ENCODE peak calls at places on chromosomes 3 and 15, in nine cellular contexts. G is psoas muscle, Q is neural progenitor cell, I is spleen, T is body of pancreas, E is HCT116, Z is pancreas, W is ovary, U is right atrium auricular region. L is an unnamed sample. For H3K4me1, the result is how much of the 10 kb centered on the place peaks cover.

GRCh38 chr15:33211409-33211808 is 16.9 kb upstream of the FMN1 start:
- DNase-seq in W (no peak), Q (no peak), T (peak), U (no peak), Z (no peak), G (no peak), E (no peak), I (no peak), L (peak)

GRCh38 chr3:42369832-42370231 is 40.6 kb downstream of the LYZL4 start:
- DNase-seq in E (no peak), I (no peak), T (no peak), Z (no peak), G (no peak), Q (no peak), W (no peak), U (no peak), L (no peak)

GRCh38 chr3:140093742-140094141 is 158.8 kb downstream of the CLSTN2 start:
- DNase-seq in Z (no peak), U (peak), E (peak), W (peak), I (no peak), Q (no peak), G (peak), T (peak), L (peak)

GRCh38 chr15:94232107-94232506 is 746 bp downstream of the MCTP2 start:
- DNase-seq in Q (peak), U (no peak), T (no peak), I (no peak), W (no peak), E (no peak), G (no peak), Z (no peak), L (no peak)

GRCh38 chr15:101156509-101157159 is 95.2 kb downstream of the CHSY1 start:
- DNase-seq in Z (no peak), U (no peak), T (no peak), W (no peak), G (no peak), E (no peak), Q (no peak), I (peak), L (no peak)

GRCh38 chr3:29711255-29711771 is 430.4 kb downstream of the RBMS3 start:
- DNase-seq in U (no peak), I (no peak), T (peak), G (no peak), W (peak), Z (no peak), E (no peak), Q (peak), L (no peak)

GRCh38 chr15:75891895-75892294 is 11.8 kb upstream of the FBXO22 start:
- DNase-seq in U (no peak), E (no peak), W (no peak), Z (no peak), Q (no peak), T (no peak), G (no peak), I (no peak), L (no peak)

GRCh38 chr15:77859491-77860060 is 217.9 kb downstream of the TBC1D2B start:
- DNase-seq in T (peak), Q (no peak), Z (peak), U (no peak), G (peak), W (no peak), E (no peak), I (peak), L (peak)

GRCh38 chr15:55327392-55327791 is 8.4 kb downstream of the PIGB start:
- DNase-seq in Z (no peak), U (no peak), Q (no peak), E (no peak), I (no peak), G (no peak), T (no peak), W (no peak), L (no peak)

GRCh38 chr3:123290107-123290930 is 88.6 kb downstream of the SEC22A start:
- DNase-seq in I (peak), Q (no peak), Z (peak), W (no peak), U (peak), T (no peak), G (peak), E (no peak), L (no peak)

DNA sequence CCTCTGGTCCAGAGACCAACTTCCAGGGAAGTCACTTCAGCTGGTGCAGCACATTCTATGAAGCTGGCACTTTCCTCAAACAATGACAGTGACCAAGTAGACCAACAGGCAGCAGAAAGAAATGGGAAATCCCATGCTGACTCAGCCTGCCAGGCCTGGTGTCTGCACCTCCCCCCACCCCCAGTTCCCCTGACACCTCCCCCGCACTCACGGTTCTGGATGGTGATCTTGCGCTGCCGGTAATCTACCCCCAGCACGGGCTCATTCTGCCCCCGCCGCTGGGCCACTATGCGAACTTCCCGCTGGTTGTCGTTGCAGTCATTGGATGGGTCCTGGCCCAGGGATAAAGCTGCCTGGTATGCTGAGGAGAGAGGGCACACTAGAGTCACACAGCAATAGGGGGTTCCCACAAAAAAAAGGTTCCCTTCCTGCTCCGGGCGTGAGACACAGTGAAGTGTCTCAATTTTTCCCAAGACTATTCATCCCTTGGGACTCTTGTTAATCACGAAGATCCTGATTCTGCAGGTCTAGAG is 16.9 kb downstream of the ILDR1 start:
- DNase-seq in G (no peak), Q (no peak), U (no peak), Z (no peak), T (peak), W (no peak), E (no peak), I (no peak), L (peak)
- H3K4me1 ChIP-seq in G (under half), Q (under half), U (under half), Z (under half), T (under half), W (under half), E (under half), I (under half), L (under half)

GRCh38 chr15:69723404-69724097 is 270.9 kb downstream of the RPLP1 start:
- DNase-seq in G (peak), Q (peak), E (no peak), Z (no peak), W (no peak), T (no peak), I (no peak), U (no peak), L (no peak)
- TF ChIP-seq CTCF in G (no peak), Q (peak), E (no peak), Z (no peak), W (no peak), T (no peak), I (no peak), U (no peak), L (no peak)

GRCh38 chr3:52453496-52454234 is at the start of gene TNNC1:
- DNase-seq in Z (no peak), I (peak), G (peak), U (no peak), Q (peak), W (no peak), E (no peak), T (no peak), L (no peak)
- H3K4me3 ChIP-seq in Z (peak), I (peak), G (peak), U (peak), Q (no peak), W (peak), E (peak), T (peak), L (no peak)

GRCh38 chr3:138347084-138347483 is 1.3 kb upstream of the MRAS start:
- DNase-seq in E (no peak), I (no peak), Z (no peak), W (no peak), G (no peak), Q (no peak), T (no peak), U (no peak), L (no peak)
- H3K4me1 ChIP-seq in E (under half), I (under half), Z (under half), W (under half), G (under half), Q (under half), T (under half), U (under half), L (under half)

GRCh38 chr15:74816624-74817369 is 4.2 kb downstream of the LMAN1L start:
- DNase-seq in W (no peak), Q (no peak), T (no peak), U (no peak), I (no peak), Z (peak), G (no peak), E (no peak), L (no peak)

GRCh38 chr15:74820056-74820455 is 6.4 kb upstream of the CPLX3 start:
- DNase-seq in T (no peak), U (no peak), E (no peak), W (no peak), Z (peak), Q (no peak), I (no peak), G (no peak), L (no peak)

GRCh38 chr15:74815121-74815933 is 2.7 kb downstream of the LMAN1L start:
- DNase-seq in E (no peak), Z (peak), W (no peak), Q (no peak), I (no peak), U (no peak), T (peak), G (no peak), L (peak)

GRCh38 chr15:74815961-74816360 is 3.3 kb downstream of the LMAN1L start:
- DNase-seq in I (no peak), Q (no peak), W (no peak), T (no peak), E (no peak), G (no peak), U (no peak), Z (peak), L (no peak)

GRCh38 chr15:74817370-74817737 is 4.7 kb downstream of the LMAN1L start:
- DNase-seq in Z (peak), W (no peak), I (no peak), G (peak), T (peak), E (no peak), U (no peak), Q (peak), L (no peak)
- TF ChIP-seq CTCF in Z (no peak), W (no peak), I (no peak), G (peak), T (no peak), E (no peak), U (peak), Q (no peak), L (no peak)

DNA sequence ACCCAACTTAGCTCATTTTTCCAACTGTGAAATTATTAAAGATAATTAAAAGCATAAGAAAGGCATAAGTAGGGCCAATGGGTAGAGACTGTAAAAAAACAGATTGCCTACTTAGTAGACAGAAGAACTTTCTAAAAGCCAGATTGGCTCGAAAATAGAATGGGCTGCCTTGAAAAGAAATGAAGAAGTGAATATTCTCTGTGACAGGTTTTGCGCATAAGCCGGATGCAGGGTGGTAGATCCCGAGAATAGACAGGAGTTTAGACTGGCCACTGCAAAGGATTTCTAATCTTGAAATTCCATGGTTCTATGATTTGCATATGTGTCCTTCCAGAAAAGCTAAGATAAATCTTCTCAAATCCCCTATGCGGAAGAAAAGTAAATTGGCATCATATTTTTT is 173.3 kb upstream of the ICE2 start:
- DNase-seq in E (no peak), T (no peak), W (no peak), U (no peak), I (no peak), Z (no peak), G (no peak), Q (no peak), L (no peak)
- H3K4me3 ChIP-seq in E (no peak), T (no peak), W (no peak), U (no peak), I (no peak), Z (no peak), G (no peak), Q (no peak), L (no peak)

GRCh38 chr3:177197934-177198484 is 727 bp upstream of the TBL1XR1 start:
- DNase-seq in W (no peak), U (no peak), Z (no peak), T (no peak), E (no peak), Q (no peak), I (no peak), G (no peak), L (no peak)
- H3K4me1 ChIP-seq in W (under half), U (under half), Z (under half), T (under half), E (under half), Q (under half), I (under half), G (under half), L (under half)

GRCh38 chr3:44228894-44229293 is 12.8 kb upstream of the TOPAZ1 start:
- DNase-seq in T (no peak), U (no peak), I (no peak), Q (no peak), W (no peak), G (no peak), E (no peak), Z (no peak), L (no peak)
- TF ChIP-seq CTCF in T (no peak), U (no peak), I (no peak), Q (no peak), W (no peak), G (no peak), E (no peak), Z (no peak), L (no peak)